ENCODE peak calls at places on chromosome 3, in six cellular contexts. One of them, this sample, is unnamed.

GRCh38 chr3:108297636-108298035 is 1.3 kb downstream of the HHLA2 start:
- DNase-seq in bronchial epithelial cell: no peak
- DNase-seq in fibroblast of the aortic adventitia: peak; percentile 8
- DNase-seq in AG04449: no peak
- DNase-seq in dorsolateral prefrontal cortex: no peak
- DNase-seq in pancreas: peak; percentile 81
- DNase-seq in this sample: no peak

GRCh38 chr3:66259721-66260255 is 39.0 kb downstream of the SLC25A26 start:
- DNase-seq in fibroblast of the aortic adventitia: no peak
- DNase-seq in dorsolateral prefrontal cortex: no peak
- DNase-seq in bronchial epithelial cell: peak; percentile 19
- DNase-seq in pancreas: no peak
- DNase-seq in AG04449: no peak
- DNase-seq in this sample: no peak

GRCh38 chr3:105828703-105829102 is 40.1 kb downstream of the CBLB start:
- DNase-seq in AG04449: no peak
- DNase-seq in dorsolateral prefrontal cortex: no peak
- DNase-seq in pancreas: no peak
- DNase-seq in bronchial epithelial cell: no peak
- DNase-seq in fibroblast of the aortic adventitia: no peak
- DNase-seq in this sample: no peak

GRCh38 chr3:56288258-56288657 is 180.0 kb downstream of the ERC2 start:
- DNase-seq in dorsolateral prefrontal cortex: no peak
- DNase-seq in bronchial epithelial cell: no peak
- DNase-seq in AG04449: no peak
- DNase-seq in pancreas: no peak
- DNase-seq in fibroblast of the aortic adventitia: no peak
- DNase-seq in this sample: no peak

GRCh38 chr3:134754768-134755559 is 40.1 kb upstream of the EPHB1 start:
- DNase-seq in dorsolateral prefrontal cortex: no peak
- DNase-seq in bronchial epithelial cell: peak; percentile 32
- DNase-seq in fibroblast of the aortic adventitia: peak; percentile 61
- DNase-seq in pancreas: peak; percentile 28
- DNase-seq in AG04449: no peak
- DNase-seq in this sample: peak; percentile 2

GRCh38 chr3:178802993-178803693 is 266.9 kb downstream of the KCNMB2 start:
- DNase-seq in AG04449: no peak
- DNase-seq in bronchial epithelial cell: peak; percentile 7
- DNase-seq in pancreas: no peak
- DNase-seq in fibroblast of the aortic adventitia: no peak
- DNase-seq in dorsolateral prefrontal cortex: no peak
- DNase-seq in this sample: no peak

GRCh38 chr3:81097894-81098293 is 663.6 kb downstream of the GBE1 start:
- DNase-seq in bronchial epithelial cell: no peak
- DNase-seq in fibroblast of the aortic adventitia: no peak
- DNase-seq in AG04449: no peak
- DNase-seq in dorsolateral prefrontal cortex: no peak
- DNase-seq in pancreas: no peak
- DNase-seq in this sample: no peak

GRCh38 chr3:35739181-35739809 is 100.0 kb downstream of the ARPP21 start:
- DNase-seq in pancreas: no peak
- DNase-seq in dorsolateral prefrontal cortex: no peak
- DNase-seq in fibroblast of the aortic adventitia: no peak
- DNase-seq in bronchial epithelial cell: no peak
- DNase-seq in AG04449: no peak
- DNase-seq in this sample: no peak

GRCh38 chr3:29065211-29065785 is 215.6 kb upstream of the RBMS3 start:
- DNase-seq in pancreas: peak; percentile 81
- DNase-seq in dorsolateral prefrontal cortex: peak; percentile 69
- DNase-seq in AG04449: peak; percentile 98
- DNase-seq in bronchial epithelial cell: peak; percentile 100
- DNase-seq in fibroblast of the aortic adventitia: peak; percentile 97
- DNase-seq in this sample: peak; percentile 99

GRCh38 chr3:33377489-33377888 is 62.7 kb downstream of the UBP1 start:
- DNase-seq in AG04449: no peak
- DNase-seq in bronchial epithelial cell: no peak
- DNase-seq in fibroblast of the aortic adventitia: no peak
- DNase-seq in pancreas: no peak
- DNase-seq in dorsolateral prefrontal cortex: no peak
- DNase-seq in this sample: no peak
- TF ChIP-seq CTCF in AG04449: no peak
- TF ChIP-seq CTCF in bronchial epithelial cell: no peak
- TF ChIP-seq CTCF in fibroblast of the aortic adventitia: no peak
- TF ChIP-seq CTCF in pancreas: no peak
- TF ChIP-seq CTCF in dorsolateral prefrontal cortex: no peak
- TF ChIP-seq CTCF in this sample: no peak

DNA sequence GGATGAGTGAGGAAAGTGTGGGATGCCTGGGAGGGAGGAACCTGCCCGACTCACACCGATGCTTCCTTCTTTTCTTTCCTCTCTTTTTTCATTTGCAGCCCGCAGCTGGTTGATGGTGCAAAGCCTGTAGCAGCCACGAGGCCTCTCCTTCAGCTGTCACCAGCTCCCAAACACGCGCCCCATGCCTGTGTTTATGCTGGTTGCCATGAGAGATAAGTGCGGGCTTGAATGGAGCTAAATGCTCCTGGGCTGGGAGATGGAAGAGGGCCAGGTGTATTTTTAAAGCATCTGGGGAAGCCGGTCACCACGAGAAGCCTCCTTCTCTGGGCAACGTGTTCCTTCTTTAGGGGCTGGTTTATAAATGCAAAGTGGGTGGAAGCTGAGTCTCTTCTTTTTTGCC is 9.3 kb downstream of the COLQ start:
- DNase-seq in AG04449: no peak
- DNase-seq in fibroblast of the aortic adventitia: peak; percentile 53
- DNase-seq in bronchial epithelial cell: no peak
- DNase-seq in pancreas: peak; percentile 27
- DNase-seq in dorsolateral prefrontal cortex: peak; percentile 63
- DNase-seq in this sample: no peak
- TF ChIP-seq CTCF in AG04449: no peak
- TF ChIP-seq CTCF in fibroblast of the aortic adventitia: no peak
- TF ChIP-seq CTCF in bronchial epithelial cell: no peak
- TF ChIP-seq CTCF in pancreas: no peak
- TF ChIP-seq CTCF in dorsolateral prefrontal cortex: no peak
- TF ChIP-seq CTCF in this sample: no peak

GRCh38 chr3:38367709-38368108 is 21.1 kb downstream of the XYLB start:
- DNase-seq in fibroblast of the aortic adventitia: no peak
- DNase-seq in AG04449: no peak
- DNase-seq in bronchial epithelial cell: no peak
- DNase-seq in pancreas: no peak
- DNase-seq in dorsolateral prefrontal cortex: no peak
- DNase-seq in this sample: no peak

GRCh38 chr3:38369186-38369585 is 22.6 kb downstream of the XYLB start:
- DNase-seq in fibroblast of the aortic adventitia: no peak
- DNase-seq in bronchial epithelial cell: no peak
- DNase-seq in dorsolateral prefrontal cortex: no peak
- DNase-seq in pancreas: no peak
- DNase-seq in AG04449: no peak
- DNase-seq in this sample: no peak

GRCh38 chr3:38366082-38366481 is 19.5 kb downstream of the XYLB start:
- DNase-seq in AG04449: no peak
- DNase-seq in bronchial epithelial cell: no peak
- DNase-seq in pancreas: no peak
- DNase-seq in fibroblast of the aortic adventitia: no peak
- DNase-seq in dorsolateral prefrontal cortex: no peak
- DNase-seq in this sample: no peak

GRCh38 chr3:38370149-38370548 is 23.6 kb downstream of the XYLB start:
- DNase-seq in pancreas: no peak
- DNase-seq in AG04449: no peak
- DNase-seq in bronchial epithelial cell: no peak
- DNase-seq in fibroblast of the aortic adventitia: no peak
- DNase-seq in dorsolateral prefrontal cortex: no peak
- DNase-seq in this sample: no peak

GRCh38 chr3:38368238-38368637 is 21.7 kb downstream of the XYLB start:
- DNase-seq in dorsolateral prefrontal cortex: no peak
- DNase-seq in fibroblast of the aortic adventitia: no peak
- DNase-seq in pancreas: no peak
- DNase-seq in AG04449: no peak
- DNase-seq in bronchial epithelial cell: no peak
- DNase-seq in this sample: no peak
- TF ChIP-seq CTCF in dorsolateral prefrontal cortex: no peak
- TF ChIP-seq CTCF in fibroblast of the aortic adventitia: no peak
- TF ChIP-seq CTCF in pancreas: no peak
- TF ChIP-seq CTCF in AG04449: no peak
- TF ChIP-seq CTCF in bronchial epithelial cell: no peak
- TF ChIP-seq CTCF in this sample: no peak

GRCh38 chr3:1251282-1252060 is 158.6 kb downstream of the CNTN6 start:
- DNase-seq in fibroblast of the aortic adventitia: peak; percentile 38
- DNase-seq in pancreas: no peak
- DNase-seq in bronchial epithelial cell: peak; percentile 8
- DNase-seq in AG04449: no peak
- DNase-seq in dorsolateral prefrontal cortex: no peak
- DNase-seq in this sample: no peak
- TF ChIP-seq CTCF in fibroblast of the aortic adventitia: peak; percentile 25
- TF ChIP-seq CTCF in pancreas: no peak
- TF ChIP-seq CTCF in bronchial epithelial cell: no peak
- TF ChIP-seq CTCF in AG04449: peak; percentile 7
- TF ChIP-seq CTCF in dorsolateral prefrontal cortex: no peak
- TF ChIP-seq CTCF in this sample: no peak

DNA sequence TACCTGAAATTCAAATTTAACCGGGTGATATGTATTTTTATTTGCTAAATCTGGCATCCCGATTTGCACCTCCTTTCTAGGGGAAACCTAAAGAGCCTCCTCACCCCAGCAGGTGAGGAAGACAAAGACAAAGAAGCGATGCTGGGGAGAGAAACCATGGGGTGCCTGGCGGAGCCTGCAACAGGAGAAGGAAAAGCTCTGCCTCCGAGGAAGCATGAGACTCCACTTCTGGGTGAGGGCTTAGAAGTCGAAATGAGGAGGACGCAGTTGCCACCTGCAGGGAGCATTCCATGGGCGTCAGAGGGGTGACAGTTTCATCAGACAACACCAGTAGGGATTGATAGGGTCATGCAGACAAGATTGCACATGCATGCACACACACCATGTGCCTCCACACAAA is 30.5 kb upstream of the LYZL4 start:
- DNase-seq in dorsolateral prefrontal cortex: no peak
- DNase-seq in pancreas: no peak
- DNase-seq in fibroblast of the aortic adventitia: no peak
- DNase-seq in AG04449: no peak
- DNase-seq in bronchial epithelial cell: no peak
- DNase-seq in this sample: no peak
- TF ChIP-seq CTCF in dorsolateral prefrontal cortex: no peak
- TF ChIP-seq CTCF in pancreas: no peak
- TF ChIP-seq CTCF in fibroblast of the aortic adventitia: no peak
- TF ChIP-seq CTCF in AG04449: no peak
- TF ChIP-seq CTCF in bronchial epithelial cell: no peak
- TF ChIP-seq CTCF in this sample: no peak

GRCh38 chr3:94249491-94250079 is 186.7 kb downstream of the NSUN3 start:
- DNase-seq in bronchial epithelial cell: peak; percentile 61
- DNase-seq in dorsolateral prefrontal cortex: peak; percentile 42
- DNase-seq in pancreas: peak; percentile 69
- DNase-seq in fibroblast of the aortic adventitia: peak; percentile 82
- DNase-seq in AG04449: no peak
- DNase-seq in this sample: peak; percentile 15
- TF ChIP-seq CTCF in bronchial epithelial cell: peak; percentile 84
- TF ChIP-seq CTCF in dorsolateral prefrontal cortex: peak; percentile 78
- TF ChIP-seq CTCF in pancreas: peak; percentile 47
- TF ChIP-seq CTCF in fibroblast of the aortic adventitia: peak; percentile 87
- TF ChIP-seq CTCF in AG04449: peak; percentile 79
- TF ChIP-seq CTCF in this sample: peak; percentile 78

DNA sequence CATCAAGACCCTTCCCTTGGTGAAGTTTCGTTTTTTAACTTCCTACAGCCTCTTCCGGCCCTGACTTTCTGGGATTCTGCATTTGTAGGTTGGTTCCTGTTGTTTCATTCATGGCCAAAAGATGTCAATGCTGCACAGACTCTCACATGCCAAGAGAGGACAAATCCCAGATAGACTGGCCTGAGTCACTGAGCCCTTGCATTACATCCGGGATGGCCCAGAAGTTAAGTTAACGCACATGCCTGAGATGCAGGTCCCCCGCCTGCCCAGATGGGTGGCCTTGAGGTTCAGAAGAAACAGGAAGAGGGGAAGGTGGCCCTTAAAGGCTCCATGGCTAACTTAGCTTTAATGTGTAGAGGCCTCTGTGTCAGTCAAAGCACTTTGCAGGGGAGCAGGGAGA is 51.6 kb upstream of the SRGAP3 start:
- DNase-seq in dorsolateral prefrontal cortex: no peak
- DNase-seq in fibroblast of the aortic adventitia: no peak
- DNase-seq in pancreas: no peak
- DNase-seq in AG04449: no peak
- DNase-seq in bronchial epithelial cell: no peak
- DNase-seq in this sample: no peak
- TF ChIP-seq CTCF in dorsolateral prefrontal cortex: no peak
- TF ChIP-seq CTCF in fibroblast of the aortic adventitia: no peak
- TF ChIP-seq CTCF in pancreas: no peak
- TF ChIP-seq CTCF in AG04449: no peak
- TF ChIP-seq CTCF in bronchial epithelial cell: no peak
- TF ChIP-seq CTCF in this sample: no peak

DNA sequence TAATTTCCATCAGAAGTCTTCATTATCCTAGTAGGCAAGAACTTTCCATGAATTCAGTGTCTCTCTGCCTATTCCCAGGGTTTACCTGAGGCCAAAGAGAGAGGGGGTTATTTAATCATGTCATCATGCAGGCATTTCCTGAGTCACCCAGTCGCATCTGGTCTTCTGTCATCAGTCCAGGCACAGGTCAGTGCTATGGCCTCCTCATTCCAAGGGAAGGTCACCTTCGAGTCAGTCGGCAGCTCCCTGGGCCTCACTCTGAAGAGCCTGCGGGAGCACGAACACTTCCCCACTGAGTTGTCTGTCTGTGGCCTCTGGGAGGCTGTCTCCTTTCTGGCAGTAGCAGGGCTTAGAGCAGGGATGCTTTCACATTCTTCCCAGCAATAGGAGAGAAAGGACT is 26.2 kb upstream of the LRTM1 start:
- DNase-seq in pancreas: no peak
- DNase-seq in bronchial epithelial cell: peak; percentile 43
- DNase-seq in dorsolateral prefrontal cortex: no peak
- DNase-seq in AG04449: peak; percentile 77
- DNase-seq in fibroblast of the aortic adventitia: peak; percentile 47
- DNase-seq in this sample: peak; percentile 50
- TF ChIP-seq CTCF in pancreas: no peak
- TF ChIP-seq CTCF in bronchial epithelial cell: no peak
- TF ChIP-seq CTCF in dorsolateral prefrontal cortex: no peak
- TF ChIP-seq CTCF in AG04449: no peak
- TF ChIP-seq CTCF in fibroblast of the aortic adventitia: peak; percentile 3
- TF ChIP-seq CTCF in this sample: no peak